ENCODE peak calls at places on chromosomes 12 and 14, in eight cellular contexts. L is HCT116, F is esophagus muscularis mucosa, Y is adrenal gland, E is suprapubic skin, K is heart left ventricle, W is right lobe of liver, Q is ovary. C is an unnamed sample.

GRCh38 chr14:32252030-32252670 is 49.1 kb upstream of the RNU6-8 start:
- DNase-seq in W (peak; percentile 52), Q (peak; percentile 61), F (peak; percentile 68), Y (peak; percentile 70), E (no peak), K (peak; percentile 37), L (peak; percentile 62), C (peak; percentile 53)

GRCh38 chr14:35875296-35875695 is 49.2 kb downstream of the BRMS1L start:
- DNase-seq in Y (no peak), E (no peak), Q (no peak), F (no peak), K (no peak), L (no peak), W (no peak), C (no peak)

GRCh38 chr12:119020377-119021360 is 39.3 kb downstream of the SRRM4 start:
- DNase-seq in E (no peak), L (peak; percentile 36), Q (no peak), K (peak; percentile 57), W (no peak), F (no peak), Y (peak; percentile 48), C (peak; percentile 18)

GRCh38 chr12:63021126-63021525 is 86.2 kb upstream of the PPM1H start:
- DNase-seq in L (no peak), Q (no peak), F (no peak), E (no peak), W (no peak), Y (no peak), K (no peak), C (no peak)

GRCh38 chr14:89851031-89851430 is 103.5 kb downstream of the EFCAB11 start:
- DNase-seq in F (peak; percentile 12), Y (no peak), W (no peak), L (no peak), Q (no peak), K (no peak), E (no peak), C (no peak)

GRCh38 chr12:11496157-11496851 is 100.9 kb upstream of the PRB2 start:
- DNase-seq in F (no peak), Q (no peak), W (no peak), L (no peak), Y (no peak), K (no peak), E (no peak), C (no peak)

GRCh38 chr14:78758333-78758732 is 588.2 kb downstream of the NRXN3 start:
- DNase-seq in Y (no peak), E (no peak), K (no peak), L (peak; percentile 4), W (no peak), Q (no peak), F (no peak), C (no peak)

GRCh38 chr14:94328196-94328595 is 5.1 kb upstream of the SERPINA6 start:
- DNase-seq in E (no peak), W (no peak), Q (no peak), K (no peak), F (no peak), L (no peak), Y (no peak), C (no peak)

GRCh38 chr12:93183940-93184663 is 193.6 kb upstream of the NUDT4 start:
- DNase-seq in W (no peak), Q (peak; percentile 74), Y (peak; percentile 71), L (no peak), K (peak; percentile 71), F (peak; percentile 93), E (no peak), C (no peak)

GRCh38 chr12:2641209-2641608 is 153.6 kb upstream of the FKBP4 start:
- DNase-seq in F (no peak), E (no peak), L (peak; percentile 47), Q (no peak), Y (peak; percentile 53), K (peak; percentile 61), W (no peak), C (peak; percentile 7)
- TF ChIP-seq CTCF in F (no peak), E (no peak), L (peak; percentile 76), Q (no peak), Y (no peak), K (peak; percentile 17), W (no peak), C (no peak)

GRCh38 chr12:57746025-57746424 is 1.2 kb downstream of the TSPAN31 start:
- DNase-seq in Y (no peak), E (no peak), F (no peak), Q (no peak), W (no peak), K (no peak), L (no peak), C (no peak)

GRCh38 chr12:57744777-57745484 is at the start of gene TSPAN31:
- DNase-seq in Y (peak; percentile 99), L (peak; percentile 98), K (peak; percentile 99), F (peak; percentile 99), Q (peak; percentile 98), E (peak; percentile 98), W (peak; percentile 98), C (peak; percentile 98)

GRCh38 chr12:57743769-57744168 is 1.1 kb upstream of the TSPAN31 start:
- DNase-seq in W (no peak), K (no peak), Y (no peak), Q (no peak), E (no peak), L (no peak), F (no peak), C (no peak)

GRCh38 chr12:57744194-57744776 is 554 bp upstream of the TSPAN31 start:
- DNase-seq in F (peak; percentile 95), L (peak; percentile 92), K (peak; percentile 71), Y (peak; percentile 88), E (peak; percentile 94), W (peak; percentile 72), Q (peak; percentile 85), C (peak; percentile 84)

DNA sequence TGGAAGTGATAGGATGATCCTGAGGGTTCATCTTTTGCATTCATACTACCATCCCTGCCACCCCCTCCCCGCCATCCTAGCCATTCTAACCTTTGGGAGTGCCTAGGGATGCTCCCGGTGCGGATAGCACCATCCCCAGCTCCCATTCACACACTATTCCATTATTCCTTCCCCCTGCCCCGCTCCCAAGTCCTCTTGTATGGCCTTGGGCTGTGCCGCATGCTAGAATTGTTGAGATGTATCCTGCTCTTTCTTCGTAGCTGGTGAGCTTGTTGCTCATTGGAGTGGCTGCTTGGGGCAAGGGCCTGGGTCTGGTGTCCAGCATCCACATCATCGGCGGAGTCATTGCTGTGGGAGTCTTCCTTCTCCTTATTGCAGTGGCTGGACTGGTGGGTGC is 644 bp downstream of the TSPAN31 start:
- DNase-seq in Y (no peak), K (no peak), E (no peak), F (no peak), W (no peak), Q (no peak), L (no peak), C (no peak)
- TF ChIP-seq POLR2A in Y (no peak), K (no peak), E (no peak), F (no peak), W (no peak), Q (no peak), L (no peak), C (no peak)

DNA sequence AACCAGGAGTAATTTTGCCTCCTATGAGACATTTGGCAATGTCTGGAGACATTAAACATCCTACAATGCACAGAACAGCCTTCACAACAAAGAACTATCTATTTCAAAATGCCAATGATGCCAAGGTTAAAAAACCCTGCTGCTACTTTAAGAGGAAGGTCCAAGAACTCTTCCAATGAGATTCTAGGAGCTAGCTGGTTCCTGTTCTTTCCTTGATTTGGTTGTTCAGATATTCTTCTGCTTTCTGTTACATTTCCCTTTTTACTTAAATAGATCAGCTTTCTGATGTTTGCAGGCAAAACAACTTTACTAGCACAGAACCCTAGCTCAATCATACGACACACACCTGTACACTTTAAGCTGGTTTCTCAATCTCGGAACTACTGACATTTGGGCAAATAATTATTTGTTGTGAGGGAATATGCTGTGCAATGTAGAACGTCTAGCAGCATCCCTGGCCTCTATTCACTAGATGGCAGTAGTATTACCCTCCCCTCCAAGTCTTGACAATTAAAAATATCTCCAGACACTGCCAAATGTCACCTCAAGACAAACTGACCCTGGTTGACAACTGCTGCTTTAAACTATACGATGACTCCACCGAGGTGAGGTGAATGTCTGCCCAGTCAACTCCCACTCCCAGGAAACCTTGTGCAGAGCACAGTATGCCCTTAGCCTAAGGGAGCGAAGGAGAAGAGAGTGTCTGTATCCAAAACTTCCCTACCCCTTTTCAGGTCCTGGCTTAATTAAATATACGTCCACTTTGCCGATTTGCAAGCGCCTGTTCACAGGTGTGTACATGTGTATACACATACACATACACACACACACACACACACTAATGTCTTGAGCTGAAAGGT is 4.4 kb downstream of the BLTP3B start:
- DNase-seq in Q (no peak), Y (no peak), F (no peak), E (no peak), K (no peak), W (no peak), L (no peak), C (no peak)
- TF ChIP-seq CTCF in Q (no peak), Y (no peak), F (peak; percentile 31), E (no peak), K (no peak), W (peak; percentile 37), L (peak; percentile 45), C (no peak)

GRCh38 chr12:55934343-55934742 is 3.4 kb downstream of the DGKA start:
- DNase-seq in L (no peak), K (no peak), E (no peak), Y (no peak), W (no peak), F (no peak), Q (no peak), C (no peak)

GRCh38 chr12:55933799-55934174 is 2.8 kb downstream of the DGKA start:
- DNase-seq in E (no peak), W (no peak), K (no peak), Y (no peak), L (no peak), F (no peak), Q (no peak), C (no peak)

GRCh38 chr12:55932546-55932919 is 1.6 kb downstream of the DGKA start:
- DNase-seq in K (no peak), Q (no peak), L (no peak), Y (no peak), F (no peak), E (no peak), W (no peak), C (peak; percentile 43)

GRCh38 chr12:55931780-55932545 is 1.0 kb downstream of the DGKA start:
- DNase-seq in F (no peak), L (no peak), E (peak; percentile 79), Q (peak; percentile 74), Y (peak; percentile 45), W (peak; percentile 59), K (peak; percentile 70), C (peak; percentile 70)

GRCh38 chr12:55933158-55933798 is 2.3 kb downstream of the DGKA start:
- DNase-seq in E (peak; percentile 70), Y (no peak), K (no peak), W (no peak), Q (no peak), F (no peak), L (peak; percentile 22), C (peak; percentile 71)
- TF ChIP-seq POLR2A in E (no peak), Y (no peak), K (no peak), W (no peak), Q (no peak), F (no peak), L (no peak), C (peak; percentile 32)

DNA sequence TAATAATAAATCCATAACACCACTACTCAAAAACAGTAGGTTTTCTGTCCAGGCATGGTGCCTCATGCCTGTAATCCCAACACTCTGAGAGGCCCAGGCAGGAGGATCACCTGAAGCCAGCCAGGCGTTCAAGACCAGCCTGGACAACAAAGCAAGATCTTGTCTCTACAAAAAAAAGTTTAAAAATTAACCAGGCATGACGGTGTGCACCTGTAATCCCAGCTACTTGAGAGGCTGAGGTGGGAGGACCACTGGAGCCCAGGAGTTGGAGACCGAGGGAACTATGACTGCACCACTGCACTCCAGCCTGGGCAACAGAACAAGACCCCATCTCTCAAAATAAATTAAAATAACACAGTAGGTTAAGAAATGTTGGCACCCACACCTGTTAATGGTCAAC is 44.5 kb upstream of the AP4S1 start:
- DNase-seq in E (no peak), L (no peak), Q (no peak), K (no peak), F (no peak), W (no peak), Y (no peak), C (no peak)
- TF ChIP-seq CTCF in E (no peak), L (no peak), Q (no peak), K (no peak), F (no peak), W (no peak), Y (no peak), C (no peak)

C was measured in transverse colon.